ENCODE peak calls at places on chromosome 6, in seven cellular contexts. U, G, S, K, C, D and O are unnamed samples.

GRCh38 chr6:89985744-89986493 is 91.7 kb downstream of the GJA10 start:
- DNase-seq in S (no peak), K (no peak), U (no peak), D (no peak), G (no peak), C (no peak), O (no peak)

GRCh38 chr6:4805553-4806307 is 29.5 kb downstream of the CDYL start:
- DNase-seq in K (peak; percentile 34), U (peak; percentile 71), S (no peak), C (peak; percentile 51), D (no peak), G (peak; percentile 34), O (no peak)

GRCh38 chr6:166009385-166010031 is 158.1 kb downstream of the TBXT start:
- DNase-seq in G (no peak), D (no peak), U (no peak), C (no peak), K (no peak), S (no peak), O (peak; percentile 56)

GRCh38 chr6:111874030-111874425 is 776 bp upstream of the FYN start:
- DNase-seq in K (no peak), G (no peak), C (no peak), S (no peak), D (no peak), U (no peak), O (no peak)

GRCh38 chr6:89385156-89385667 is 26.9 kb downstream of the RRAGD start:
- DNase-seq in K (peak; percentile 71), S (no peak), C (no peak), G (no peak), U (no peak), D (no peak), O (no peak)

GRCh38 chr6:3322366-3322890 is 63.7 kb downstream of the PSMG4 start:
- DNase-seq in U (no peak), G (no peak), C (no peak), S (no peak), D (no peak), K (no peak), O (no peak)

GRCh38 chr6:41455410-41455809 is 90.8 kb upstream of the FOXP4 start:
- DNase-seq in K (no peak), D (no peak), S (no peak), G (no peak), C (no peak), U (no peak), O (no peak)

GRCh38 chr6:56250266-56250665 is 2.9 kb upstream of the COL21A1 start:
- DNase-seq in D (no peak), K (no peak), C (no peak), U (no peak), G (no peak), S (no peak), O (no peak)

GRCh38 chr6:35980991-35981645 is 43.3 kb downstream of the SLC26A8 start:
- DNase-seq in U (no peak), C (no peak), G (no peak), K (no peak), S (no peak), D (no peak), O (no peak)

GRCh38 chr6:43873806-43874714 is 104.0 kb downstream of the VEGFA start:
- DNase-seq in S (no peak), D (no peak), G (no peak), U (peak; percentile 79), C (peak; percentile 46), K (peak; percentile 29), O (no peak)

GRCh38 chr6:111918825-111919224 is 45.6 kb upstream of the FYN start:
- DNase-seq in U (no peak), G (no peak), S (no peak), K (no peak), C (no peak), D (no peak), O (no peak)

GRCh38 chr6:19342616-19343015 is 494.6 kb upstream of the ID4 start:
- DNase-seq in S (no peak), G (no peak), C (no peak), U (no peak), D (no peak), K (no peak), O (no peak)

GRCh38 chr6:106847116-106847515 is 127.4 kb downstream of the CD24 start:
- DNase-seq in U (no peak), D (no peak), C (no peak), S (no peak), K (no peak), G (no peak), O (no peak)

GRCh38 chr6:72858204-72858603 is 236.3 kb downstream of the KCNQ5 start:
- DNase-seq in S (no peak), C (no peak), U (no peak), D (no peak), K (no peak), G (no peak), O (no peak)

GRCh38 chr6:45031601-45032000 is 296.5 kb upstream of the RUNX2 start:
- DNase-seq in U (no peak), S (no peak), G (no peak), K (no peak), D (no peak), C (no peak), O (no peak)

GRCh38 chr6:5334341-5334740 is 73.0 kb downstream of the FARS2 start:
- DNase-seq in D (no peak), S (no peak), G (no peak), K (no peak), C (no peak), U (no peak), O (no peak)

GRCh38 chr6:28206527-28207243 is 18.4 kb upstream of the ZSCAN9 start:
- DNase-seq in S (no peak), G (no peak), C (no peak), U (no peak), D (no peak), K (no peak), O (no peak)

GRCh38 chr6:2982464-2983121 is 11.2 kb upstream of the SERPINB6 start:
- DNase-seq in C (no peak), S (no peak), G (no peak), U (no peak), D (no peak), K (no peak), O (no peak)

GRCh38 chr6:99779631-99780555 is 173.3 kb downstream of the PRDM13 start:
- DNase-seq in K (no peak), D (no peak), U (no peak), C (no peak), S (no peak), G (no peak), O (no peak)

GRCh38 chr6:25007269-25007699 is 71.5 kb upstream of the RIPOR2 start:
- DNase-seq in D (no peak), C (no peak), G (no peak), S (no peak), K (no peak), U (no peak), O (no peak)

GRCh38 chr6:43113431-43114260 is 37.5 kb downstream of the PTK7 start:
- DNase-seq in S (no peak), U (no peak), K (no peak), C (no peak), D (no peak), G (no peak), O (no peak)

GRCh38 chr6:151704383-151704782 is 103.1 kb upstream of the ESR1 start:
- DNase-seq in K (no peak), U (no peak), C (no peak), S (no peak), G (no peak), D (no peak), O (no peak)

GRCh38 chr6:34473967-34474366 is 8.1 kb downstream of the PACSIN1 start:
- DNase-seq in K (no peak), S (no peak), G (no peak), C (no peak), U (no peak), D (no peak), O (no peak)

GRCh38 chr6:149212892-149213786 is 104.4 kb upstream of the TAB2 start:
- DNase-seq in U (no peak), K (no peak), S (no peak), G (no peak), D (no peak), C (no peak), O (no peak)

GRCh38 chr6:149211046-149211571 is 106.4 kb upstream of the TAB2 start:
- DNase-seq in D (no peak), S (no peak), K (no peak), C (peak; percentile 35), G (no peak), U (no peak), O (no peak)

GRCh38 chr6:149213829-149214228 is 103.7 kb upstream of the TAB2 start:
- DNase-seq in C (no peak), G (no peak), D (no peak), K (no peak), U (no peak), S (no peak), O (no peak)

GRCh38 chr6:149210376-149210775 is 107.1 kb upstream of the TAB2 start:
- DNase-seq in S (no peak), C (no peak), D (no peak), G (no peak), U (no peak), K (no peak), O (no peak)

GRCh38 chr6:149212202-149212601 is 105.3 kb upstream of the TAB2 start:
- DNase-seq in S (no peak), G (no peak), C (no peak), U (no peak), D (no peak), K (no peak), O (no peak)
- H3K36me3 ChIP-seq in S (no peaks in the 10 kb centered on the region), G (no peaks in the 10 kb centered on the region), C (no peaks in the 10 kb centered on the region), U (no peaks in the 10 kb centered on the region), D (no peaks in the 10 kb centered on the region), K (no peaks in the 10 kb centered on the region), O (no peaks in the 10 kb centered on the region)

DNA sequence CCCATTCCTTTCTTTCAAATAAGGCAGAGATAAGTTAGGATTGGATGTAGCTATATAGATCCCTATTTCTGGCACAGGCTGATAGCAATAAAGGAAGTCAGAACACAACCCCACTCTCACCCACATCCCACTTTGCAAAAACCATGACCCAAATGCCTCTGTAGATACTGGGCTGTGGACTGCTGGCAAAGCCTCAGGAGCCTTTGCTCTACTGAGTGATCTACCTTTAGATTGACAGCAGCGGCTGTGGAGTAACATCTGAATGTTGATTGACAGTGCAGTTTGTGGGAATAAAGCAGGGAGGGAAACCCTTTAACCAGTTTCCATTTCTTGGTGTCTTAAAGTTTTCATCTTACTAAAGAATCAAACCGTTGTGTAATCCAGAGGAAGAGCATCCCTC is 6.7 kb upstream of the TMEM30A start:
- DNase-seq in C (no peak), S (no peak), K (no peak), G (no peak), D (no peak), U (no peak), O (no peak)
- TF ChIP-seq POLR2AphosphoS5 in C (no peak), S (no peak), K (no peak), G (no peak), D (no peak), U (no peak), O (no peak)

DNA sequence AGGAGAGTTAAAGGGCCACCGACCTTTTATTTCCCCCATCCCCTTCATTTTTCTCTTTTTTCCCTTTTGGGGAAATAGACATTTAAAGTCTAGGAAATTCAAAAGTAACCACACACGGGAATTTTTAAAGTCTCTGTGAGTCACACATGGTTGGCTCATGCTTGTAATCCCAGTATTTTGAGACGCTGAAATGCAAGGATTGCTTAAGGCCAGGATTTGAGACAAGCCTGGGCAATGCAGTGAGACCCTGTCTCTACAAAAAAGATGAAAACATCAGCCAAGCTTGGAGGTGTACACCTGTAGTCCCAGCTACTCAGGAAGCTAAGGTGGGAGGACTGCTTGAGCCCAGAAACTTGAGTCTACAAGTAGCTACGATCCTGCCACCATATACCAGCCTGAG is 34.2 kb downstream of the KATNA1 start:
- DNase-seq in K (no peak), C (no peak), S (no peak), G (no peak), D (no peak), U (no peak), O (no peak)
- H3K36me3 ChIP-seq in K (no peaks in the 10 kb centered on the region), C (peaks cover 6% of the 10 kb centered on the region), S (peaks cover 18% of the 10 kb centered on the region), G (no peaks in the 10 kb centered on the region), D (no peaks in the 10 kb centered on the region), U (peaks cover 6% of the 10 kb centered on the region), O (peaks cover 5% of the 10 kb centered on the region)

GRCh38 chr6:158765509-158766068 is 53.6 kb downstream of the EZR start:
- DNase-seq in C (no peak), K (no peak), S (peak; percentile 63), U (no peak), G (no peak), D (no peak), O (no peak)
- TF ChIP-seq POLR2AphosphoS5 in C (no peak), K (no peak), S (no peak), U (no peak), G (peak; percentile 24), D (no peak), O (no peak)